ENCODE peak calls at places on chromosomes 11 and 22, in six cellular contexts. E is DND-41, A is activated T-cell treated with anti-CD3 and anti-CD28 coated beads for 48 hours, D is AG08395, T is amniotic stem cell, N is M059J. J is an unnamed sample.
A peak's percentile ranks its signal among the peaks of the same experiment; 100 is the strongest.

GRCh38 chr11:118790357-118791014 is 478 bp downstream of the DDX6 start:
- DNase-seq in E (peak; percentile 74), A (no peak), D (peak; percentile 46), T (peak; percentile 29), N (peak; percentile 43), J (peak; percentile 51)

GRCh38 chr11:78192911-78193341 is 4.2 kb downstream of the USP35 start:
- DNase-seq in E (no peak), A (no peak), D (no peak), T (no peak), N (no peak), J (peak; percentile 55)

GRCh38 chr22:50296658-50297490 is 10.6 kb downstream of the PLXNB2 start:
- DNase-seq in E (no peak), A (no peak), D (no peak), T (no peak), N (no peak), J (no peak)

GRCh38 chr11:34239465-34240149 is 118.2 kb downstream of the ABTB2 start:
- DNase-seq in E (no peak), A (no peak), D (no peak), T (no peak), N (no peak), J (no peak)

GRCh38 chr11:10481567-10482349 is 26.7 kb downstream of the AMPD3 start:
- DNase-seq in E (no peak), A (no peak), D (no peak), T (no peak), N (no peak), J (no peak)

GRCh38 chr11:114472661-114473060 is 33.4 kb downstream of the REXO2 start:
- DNase-seq in E (no peak), A (no peak), D (no peak), T (no peak), N (no peak), J (no peak)

GRCh38 chr11:106176817-106177216 is 99.4 kb downstream of the AASDHPPT start:
- DNase-seq in E (no peak), A (no peak), D (no peak), T (no peak), N (no peak), J (no peak)

GRCh38 chr11:35236667-35237003 is 97.7 kb downstream of the CD44 start:
- DNase-seq in E (no peak), A (no peak), D (peak; percentile 73), T (no peak), N (peak; percentile 99), J (peak; percentile 60)

GRCh38 chr22:29325785-29326315 is 10.4 kb upstream of the RASL10A start:
- DNase-seq in E (no peak), A (no peak), D (no peak), T (no peak), N (no peak), J (no peak)

GRCh38 chr11:2808850-2809847 is 76.4 kb downstream of the CDKN1C start:
- DNase-seq in E (no peak), A (no peak), D (no peak), T (no peak), N (no peak), J (no peak)

GRCh38 chr11:16418698-16419097 is 62.4 kb upstream of the SOX6 start:
- DNase-seq in E (no peak), A (no peak), D (no peak), T (no peak), N (no peak), J (no peak)